ENCODE peak calls at places on chromosomes 5 and 9, in four cellular contexts. T is BJ, E is GM20000, H is fibroblast of pulmonary artery. O is an unnamed sample.

GRCh38 chr9:129964901-129965734 is 77.9 kb downstream of the FNBP1 start:
- DNase-seq in T (peak; percentile 78), H (peak; percentile 62), E (no peak), O (no peak)

GRCh38 chr9:14535161-14535930 is 157.9 kb downstream of the ZDHHC21 start:
- DNase-seq in H (no peak), E (no peak), T (no peak), O (no peak)

GRCh38 chr5:78793907-78794687 is 145.5 kb upstream of the LHFPL2 start:
- DNase-seq in T (no peak), H (no peak), E (no peak), O (no peak)

GRCh38 chr5:158010831-158011230 is 151.9 kb upstream of the CLINT1 start:
- DNase-seq in H (no peak), T (no peak), E (no peak), O (no peak)

GRCh38 chr5:161545701-161546462 is 643 bp downstream of the GABRB2 start:
- DNase-seq in H (no peak), E (peak; percentile 30), T (no peak), O (no peak)

GRCh38 chr9:136312436-136312835 is 8.5 kb upstream of the CCDC187 start:
- DNase-seq in E (peak; percentile 72), H (peak; percentile 55), T (no peak), O (peak; percentile 61)

GRCh38 chr5:95850391-95850894 is 27.9 kb upstream of the GLRX start:
- DNase-seq in H (no peak), T (no peak), E (no peak), O (no peak)

GRCh38 chr5:55151923-55152842 is 7.8 kb upstream of the GPX8 start:
- DNase-seq in E (no peak), H (peak; percentile 71), T (peak; percentile 52), O (no peak)

GRCh38 chr5:34863947-34864346 is 25.0 kb downstream of the TTC23L start:
- DNase-seq in E (no peak), T (no peak), H (no peak), O (no peak)

GRCh38 chr5:59002162-59002825 is 419.4 kb downstream of the RAB3C start:
- DNase-seq in T (no peak), H (no peak), E (no peak), O (no peak)

GRCh38 chr9:6566409-6567139 is 79.0 kb downstream of the GLDC start:
- DNase-seq in T (peak; percentile 85), E (no peak), H (peak; percentile 97), O (peak; percentile 42)

GRCh38 chr9:76932778-76933177 is 26.9 kb upstream of the PRUNE2 start:
- DNase-seq in T (no peak), E (no peak), H (peak; percentile 69), O (no peak)

GRCh38 chr5:142426129-142426641 is 101.4 kb upstream of the SPRY4 start:
- DNase-seq in H (no peak), T (no peak), E (no peak), O (peak; percentile 49)

GRCh38 chr9:87748895-87749294 is 23.0 kb downstream of the CTSL start:
- DNase-seq in T (no peak), H (no peak), E (no peak), O (no peak)

GRCh38 chr5:176640616-176641015 is 6.7 kb upstream of the TSPAN17 start:
- DNase-seq in E (no peak), T (no peak), H (no peak), O (no peak)

GRCh38 chr9:133205996-133206931 is 2.8 kb downstream of the OBP2B start:
- DNase-seq in H (no peak), E (no peak), T (no peak), O (no peak)

GRCh38 chr5:51606921-51607320 is 223.7 kb downstream of the ISL1 start:
- DNase-seq in T (no peak), H (no peak), E (no peak), O (no peak)

GRCh38 chr9:82148849-82149544 is 160.4 kb downstream of the SPATA31D1 start:
- DNase-seq in T (peak; percentile 82), E (no peak), H (peak; percentile 53), O (no peak)

GRCh38 chr5:118270506-118270905 is 717.8 kb downstream of the DTWD2 start:
- DNase-seq in T (no peak), E (no peak), H (no peak), O (no peak)
- TF ChIP-seq CTCF in T (no peak), E (no peak), H (no peak), O (no peak)

GRCh38 chr5:181211208-181211607 is 6.2 kb upstream of the TRIM7 start:
- DNase-seq in H (no peak), T (no peak), E (no peak), O (no peak)
- TF ChIP-seq CTCF in H (no peak), T (no peak), E (no peak), O (no peak)

GRCh38 chr5:135830384-135831275 is 3.8 kb upstream of the SLC25A48 start:
- DNase-seq in E (no peak), H (no peak), T (no peak), O (no peak)
- TF ChIP-seq CTCF in E (no peak), H (no peak), T (no peak), O (no peak)

DNA sequence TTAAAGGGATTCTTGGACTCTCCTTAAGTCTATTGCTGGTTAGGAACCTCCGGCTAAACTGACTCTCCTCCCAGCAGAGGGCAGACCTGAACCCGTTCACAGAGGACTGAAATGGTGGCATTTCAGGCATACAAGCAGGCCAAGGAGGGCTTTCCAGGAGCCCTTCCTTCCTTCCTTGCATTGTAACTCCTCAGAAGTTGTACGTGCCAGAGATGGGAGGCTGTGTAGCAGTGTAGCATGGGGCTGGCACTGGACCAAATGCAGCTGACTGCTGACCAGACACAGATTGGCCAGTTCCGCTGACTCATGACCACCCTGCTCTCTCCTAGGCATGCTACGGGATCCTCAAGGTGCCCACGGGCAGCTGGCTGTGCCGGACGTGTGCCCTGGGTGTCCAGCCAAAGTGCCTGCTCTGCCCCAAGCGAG is 36.4 kb downstream of the JADE2 start:
- DNase-seq in E (no peak), H (peak; percentile 97), T (no peak), O (peak; percentile 29)
- TF ChIP-seq CTCF in E (no peak), H (peak; percentile 68), T (peak; percentile 67), O (no peak)

DNA sequence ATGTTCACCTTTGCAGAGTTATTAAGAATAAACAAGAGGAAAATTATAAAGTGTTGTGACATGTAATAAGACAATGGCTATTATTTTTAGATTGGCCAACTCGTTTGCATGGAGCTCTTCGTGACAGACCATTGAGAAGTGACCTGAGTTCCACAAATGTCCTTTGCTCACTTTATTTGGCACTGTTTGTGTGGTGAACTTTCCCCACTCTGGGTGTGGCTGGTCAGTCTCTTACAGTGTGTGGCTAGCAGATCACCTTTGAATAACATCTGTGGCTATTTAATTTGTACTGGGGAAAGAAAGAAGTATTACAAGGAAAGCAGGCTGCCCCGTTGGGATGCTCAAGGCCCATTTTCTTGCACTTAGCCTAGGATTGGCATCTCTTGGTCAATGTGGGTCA is 274.1 kb upstream of the WWC1 start:
- DNase-seq in H (no peak), E (no peak), T (no peak), O (no peak)
- TF ChIP-seq CTCF in H (no peak), E (no peak), T (no peak), O (no peak)

GRCh38 chr5:178644826-178645545 is 18.1 kb upstream of the CLK4 start:
- DNase-seq in E (no peak), H (peak; percentile 57), T (no peak), O (no peak)

GRCh38 chr5:178642351-178642909 is 15.6 kb upstream of the CLK4 start:
- DNase-seq in E (no peak), T (peak; percentile 74), H (peak; percentile 99), O (no peak)

GRCh38 chr5:178637356-178638069 is 10.7 kb upstream of the CLK4 start:
- DNase-seq in H (no peak), E (no peak), T (no peak), O (no peak)

GRCh38 chr5:178640331-178641045 is 13.6 kb upstream of the CLK4 start:
- DNase-seq in H (no peak), E (no peak), T (no peak), O (no peak)

DNA sequence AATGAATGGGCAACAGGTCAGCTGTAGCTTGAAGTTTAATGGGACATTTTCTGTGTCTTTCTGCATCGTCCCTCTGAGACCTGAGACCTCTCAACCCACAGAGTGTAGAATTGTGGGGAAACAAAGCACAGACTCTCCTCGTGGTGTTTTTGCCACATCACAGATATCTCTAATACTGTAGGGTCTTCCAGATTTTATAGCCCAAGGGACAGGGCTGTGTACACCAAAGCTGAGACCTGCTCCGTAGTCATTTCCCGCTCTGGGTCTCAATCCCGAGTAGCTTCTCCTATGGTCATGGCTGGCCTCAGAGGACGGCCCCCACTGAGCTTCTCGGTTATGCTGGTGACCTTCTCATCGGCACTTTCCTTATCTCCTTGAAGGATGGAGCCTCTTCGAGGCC is 14.9 kb upstream of the CLK4 start:
- DNase-seq in E (no peak), T (no peak), H (no peak), O (no peak)
- TF ChIP-seq CTCF in E (no peak), T (no peak), H (no peak), O (no peak)

GRCh38 chr5:77030097-77031071 is at the start of gene AGGF1:
- DNase-seq in E (peak; percentile 94), T (peak; percentile 65), H (peak; percentile 95), O (peak; percentile 96)

GRCh38 chr5:77033338-77033737 is 3.1 kb downstream of the AGGF1 start:
- DNase-seq in E (no peak), H (no peak), T (no peak), O (no peak)

GRCh38 chr5:77028631-77029375 is 1.4 kb upstream of the AGGF1 start:
- DNase-seq in E (no peak), H (no peak), T (no peak), O (no peak)

GRCh38 chr5:77032635-77033034 is 2.4 kb downstream of the AGGF1 start:
- DNase-seq in T (no peak), H (no peak), E (no peak), O (no peak)

DNA sequence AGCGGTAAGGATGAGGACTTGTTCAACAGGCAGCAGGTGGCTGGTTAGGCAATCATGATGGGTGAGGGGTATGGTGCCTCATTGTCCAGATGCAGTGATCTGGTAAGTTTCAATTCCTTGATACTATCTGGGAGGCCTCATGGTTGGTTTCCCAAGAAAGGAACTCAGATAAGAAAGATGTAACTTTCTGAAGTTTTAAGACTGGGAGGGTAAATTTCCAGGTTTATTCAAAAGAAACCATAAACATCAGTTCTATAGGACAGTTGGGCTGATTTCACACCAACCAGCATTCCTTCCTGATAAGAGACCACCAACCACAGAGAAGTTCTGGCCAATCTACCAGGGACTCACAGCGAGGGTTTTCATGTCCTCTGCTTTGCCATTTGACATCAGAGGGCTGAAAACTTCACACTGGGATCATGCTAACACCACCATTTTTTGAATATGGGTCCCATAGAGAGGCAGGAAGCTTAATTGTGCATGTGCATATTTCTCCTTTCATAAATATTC is 773 bp upstream of the AGGF1 start:
- DNase-seq in H (no peak), T (no peak), E (no peak), O (no peak)
- TF ChIP-seq CTCF in H (no peak), T (no peak), E (no peak), O (no peak)

GRCh38 chr9:116627433-116627832 is 59.7 kb upstream of the TRIM32 start:
- DNase-seq in E (no peak), T (no peak), H (no peak), O (no peak)
- TF ChIP-seq CTCF in E (no peak), T (no peak), H (no peak), O (no peak)

O was measured in activated CD8-positive, alpha-beta T cell treated with anti-CD3 and anti-CD28 coated beads for 36 hours.